ENCODE peak calls at places on chromosome 11, in seven cellular contexts. D is ovary, H is fibroblast of mammary gland, M is A549, A is Caco-2, P is kidney, B is fibroblast of lung. X is an unnamed sample.

GRCh38 chr11:18563090-18563730 is 25.3 kb downstream of the UEVLD start:
- DNase-seq in H (peak; percentile 26), D (no peak), B (no peak), P (no peak), A (no peak), M (no peak), X (no peak)

GRCh38 chr11:34354782-34355181 is 3.0 kb downstream of the ABTB2 start:
- DNase-seq in A (no peak), H (peak; percentile 58), M (peak; percentile 48), P (no peak), B (peak; percentile 43), D (no peak), X (no peak)

GRCh38 chr11:120652705-120653335 is 141.3 kb downstream of the GRIK4 start:
- DNase-seq in P (no peak), B (peak; percentile 6), H (peak; percentile 6), A (peak; percentile 39), D (no peak), M (peak; percentile 11), X (no peak)

GRCh38 chr11:15651782-15652181 is 537.1 kb downstream of the INSC start:
- DNase-seq in D (no peak), P (peak; percentile 68), M (no peak), H (no peak), B (no peak), A (no peak), X (no peak)

GRCh38 chr11:93689166-93689734 is 27.8 kb downstream of the CEP295 start:
- DNase-seq in B (no peak), P (no peak), H (no peak), D (no peak), A (no peak), M (no peak), X (no peak)

GRCh38 chr11:46249103-46249942 is 28.1 kb upstream of the CREB3L1 start:
- DNase-seq in B (peak; percentile 76), A (no peak), P (no peak), M (no peak), D (no peak), H (peak; percentile 77), X (peak; percentile 72)

GRCh38 chr11:124812876-124813275 is 12.7 kb upstream of the MSANTD2 start:
- DNase-seq in A (no peak), H (no peak), B (peak; percentile 60), D (no peak), M (no peak), P (no peak), X (no peak)

GRCh38 chr11:47672283-47672730 is 29.9 kb upstream of the MTCH2 start:
- DNase-seq in P (no peak), A (no peak), M (peak; percentile 57), D (no peak), B (peak; percentile 9), H (peak; percentile 30), X (no peak)

GRCh38 chr11:112225753-112226061 is 521 bp upstream of the PTS start:
- DNase-seq in M (no peak), H (peak; percentile 86), D (peak; percentile 83), B (peak; percentile 74), P (no peak), A (no peak), X (no peak)

GRCh38 chr11:832529-833113 is at the start of gene CD151:
- DNase-seq in M (peak; percentile 68), D (peak; percentile 64), P (no peak), H (no peak), A (peak; percentile 72), B (peak; percentile 65), X (peak; percentile 63)

GRCh38 chr11:810040-810567 is 337 bp downstream of the RPLP2 start:
- DNase-seq in M (no peak), H (no peak), D (no peak), A (peak; percentile 48), B (no peak), P (no peak), X (no peak)

GRCh38 chr11:131684111-131685060 is 314.0 kb downstream of the NTM start:
- DNase-seq in B (no peak), A (no peak), P (no peak), D (no peak), M (no peak), H (no peak), X (no peak)

GRCh38 chr11:22669368-22669767 is 3.0 kb downstream of the GAS2 start:
- DNase-seq in A (no peak), M (no peak), P (no peak), H (no peak), D (no peak), B (no peak), X (no peak)

GRCh38 chr11:2579315-2580060 is 120.3 kb downstream of the KCNQ1OT1 start:
- DNase-seq in H (no peak), M (no peak), A (no peak), D (peak; percentile 10), P (peak; percentile 71), B (peak; percentile 2), X (no peak)

GRCh38 chr11:70788247-70789022 is 390.1 kb downstream of the CTTN start:
- DNase-seq in H (peak; percentile 86), A (no peak), P (no peak), D (no peak), B (peak; percentile 91), M (peak; percentile 74), X (peak; percentile 88)

GRCh38 chr11:113023228-113023627 is 62.0 kb downstream of the NCAM1 start:
- DNase-seq in H (no peak), M (no peak), B (peak; percentile 64), P (no peak), A (no peak), D (no peak), X (peak; percentile 35)

GRCh38 chr11:45771194-45771941 is 33.6 kb upstream of the SLC35C1 start:
- DNase-seq in M (peak; percentile 44), P (peak; percentile 73), A (peak; percentile 77), B (peak; percentile 25), H (peak; percentile 42), D (peak; percentile 78), X (peak; percentile 41)

GRCh38 chr11:11450744-11451362 is 97.8 kb upstream of the CSNK2A3 start:
- DNase-seq in M (peak; percentile 19), H (no peak), P (no peak), A (peak; percentile 9), D (no peak), B (peak; percentile 79), X (peak; percentile 9)

GRCh38 chr11:63917685-63918523 is 940 bp upstream of the RCOR2 start:
- DNase-seq in M (peak; percentile 80), B (no peak), H (no peak), D (peak; percentile 65), P (peak; percentile 88), A (no peak), X (peak; percentile 50)

GRCh38 chr11:63916837-63917684 is at the start of gene RCOR2:
- DNase-seq in H (peak; percentile 80), M (peak; percentile 91), B (peak; percentile 80), A (peak; percentile 83), P (peak; percentile 90), D (peak; percentile 77), X (peak; percentile 76)

GRCh38 chr11:63913866-63914830 is 2.8 kb downstream of the RCOR2 start:
- DNase-seq in P (no peak), H (no peak), M (no peak), A (no peak), B (no peak), D (no peak), X (no peak)

GRCh38 chr11:63914896-63915681 is 1.9 kb downstream of the RCOR2 start:
- DNase-seq in B (no peak), M (no peak), A (no peak), H (no peak), P (no peak), D (no peak), X (no peak)

GRCh38 chr11:63915961-63916836 is 765 bp downstream of the RCOR2 start:
- DNase-seq in M (peak; percentile 59), H (no peak), P (peak; percentile 82), A (peak; percentile 79), D (no peak), B (no peak), X (no peak)
- H3K4me3 ChIP-seq in M (peak overlapping the region; percentile 62), H (peak overlapping the region; percentile 48), P (peak overlapping the region; percentile 35), A (peak overlapping the region; percentile 67), D (peak overlapping the region; percentile 32), B (peak overlapping the region; percentile 65), X (peak overlapping the region; percentile 46)

GRCh38 chr11:66344550-66345315 is at the start of gene BRMS1:
- DNase-seq in B (peak; percentile 97), H (peak; percentile 96), D (peak; percentile 98), A (peak; percentile 97), M (peak; percentile 98), P (peak; percentile 100), X (peak; percentile 97)
- TF ChIP-seq CTCF in B (peak; percentile 29), H (peak; percentile 12), D (peak; percentile 40), A (no peak), M (no peak), P (no peak), X (no peak)

DNA sequence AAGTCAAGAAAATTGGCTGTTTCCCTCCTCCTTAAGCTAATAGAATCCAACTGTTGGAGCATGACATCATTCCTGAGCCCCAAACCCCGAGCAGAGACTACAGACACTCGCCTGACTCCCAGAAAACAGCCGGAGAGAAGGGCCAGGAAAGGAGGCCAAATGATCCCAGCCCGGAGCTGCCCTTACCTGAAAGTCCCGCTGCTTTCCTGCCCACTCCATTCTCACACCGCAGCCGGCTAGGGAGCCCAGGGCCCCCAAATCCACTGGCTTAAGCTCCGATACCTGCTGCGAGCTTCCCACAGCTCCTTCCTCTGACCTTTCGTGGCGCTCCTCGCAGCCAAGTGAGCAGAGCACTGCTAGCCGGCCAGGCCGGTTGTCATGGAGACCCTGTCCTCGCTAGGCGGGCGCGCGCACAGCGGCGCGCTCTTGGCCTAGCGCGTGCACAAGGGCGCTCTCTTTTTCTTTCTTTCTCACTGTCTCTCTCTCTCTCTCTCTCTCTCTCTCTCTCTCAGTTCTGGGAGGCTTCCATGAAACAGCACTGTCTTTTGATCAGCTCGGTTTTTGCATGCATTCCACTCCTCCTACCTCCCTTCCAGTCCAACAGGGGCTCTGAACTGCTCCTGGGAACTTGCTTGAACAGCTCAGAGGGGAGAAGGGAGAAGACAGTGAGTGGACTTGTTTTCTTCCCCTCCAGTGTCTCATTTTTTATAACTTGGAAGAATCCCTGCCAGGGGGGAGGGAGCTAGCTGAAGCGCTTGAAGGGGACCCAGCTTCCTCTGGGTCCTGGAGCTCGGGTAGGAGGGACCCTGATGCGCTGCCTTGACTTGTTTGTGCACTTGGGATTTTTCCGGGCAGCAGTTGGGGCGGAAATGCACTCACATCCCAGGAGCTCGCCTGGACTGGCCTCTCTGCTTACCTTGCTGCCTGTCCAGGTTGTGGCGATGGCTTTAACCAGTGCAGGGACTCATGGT is 100.4 kb upstream of the AKIP1 start:
- DNase-seq in P (peak; percentile 95), D (peak; percentile 89), B (peak; percentile 86), M (no peak), H (peak; percentile 79), A (no peak), X (peak; percentile 89)
- H3K4me3 ChIP-seq in P (peak overlapping the region; percentile 83), D (peak overlapping the region; percentile 76), B (peak overlapping the region; percentile 65), M (no peak overlapping the region), H (peak overlapping the region; percentile 72), A (no peak overlapping the region), X (peak overlapping the region; percentile 65)

GRCh38 chr11:36155770-36156485 is 133.3 kb downstream of the COMMD9 start:
- DNase-seq in P (no peak), A (no peak), B (no peak), D (no peak), M (no peak), H (peak; percentile 75), X (peak; percentile 42)

GRCh38 chr11:36151933-36152580 is 137.2 kb downstream of the COMMD9 start:
- DNase-seq in H (peak; percentile 86), D (no peak), M (no peak), A (no peak), P (no peak), B (no peak), X (no peak)

GRCh38 chr11:36155301-36155700 is 133.9 kb downstream of the COMMD9 start:
- DNase-seq in M (no peak), P (no peak), A (no peak), H (no peak), B (no peak), D (peak; percentile 70), X (no peak)

GRCh38 chr11:36150986-36151385 is 138.2 kb downstream of the COMMD9 start:
- DNase-seq in A (no peak), D (no peak), H (peak; percentile 75), M (no peak), P (no peak), B (peak; percentile 43), X (peak; percentile 36)

GRCh38 chr11:36153581-36153980 is 135.6 kb downstream of the COMMD9 start:
- DNase-seq in D (no peak), B (no peak), M (no peak), P (no peak), A (peak; percentile 24), H (no peak), X (no peak)
- TF ChIP-seq CTCF in D (no peak), B (no peak), M (no peak), P (no peak), A (no peak), H (no peak), X (no peak)

X was measured in astrocyte of the spinal cord.